ENCODE peak calls at places on chromosomes 16 and 17, in six cellular contexts. V, F, J, C, R and Q are unnamed samples. For H3K9me3, the result is how much of the 10 kb centered on the place peaks cover.

GRCh38 chr16:15682105-15682570 is 32.1 kb downstream of the NDE1 start:
- DNase-seq in V (peak), R (peak), J (peak), F (peak), C (peak), Q (peak)

GRCh38 chr17:27326585-27326984 is 32.7 kb downstream of the WSB1 start:
- DNase-seq in J (no peak), F (no peak), V (no peak), R (no peak), C (no peak), Q (no peak)

GRCh38 chr16:53865492-53865863 is 161.5 kb downstream of the FTO start:
- DNase-seq in V (no peak), C (no peak), R (peak), J (peak), F (peak), Q (peak)

GRCh38 chr17:18954321-18954720 is 2.4 kb downstream of the SLC5A10 start:
- DNase-seq in R (no peak), J (no peak), V (no peak), C (no peak), F (no peak), Q (no peak)

GRCh38 chr17:14201087-14201486 is 35.6 kb downstream of the CDRT15 start:
- DNase-seq in C (no peak), R (no peak), J (peak), V (no peak), F (no peak), Q (peak)

GRCh38 chr17:29596811-29597210 is 3.9 kb downstream of the ANKRD13B start:
- DNase-seq in V (no peak), F (no peak), J (no peak), C (no peak), R (peak), Q (no peak)

GRCh38 chr17:47325176-47325575 is 1.4 kb downstream of the EFCAB13 start:
- DNase-seq in V (no peak), F (no peak), C (no peak), R (peak), J (no peak), Q (no peak)

GRCh38 chr16:471353-472198 is 46.1 kb downstream of the RAB11FIP3 start:
- DNase-seq in C (peak), J (peak), V (no peak), F (no peak), R (no peak), Q (peak)

GRCh38 chr17:4892063-4892410 is 7.3 kb upstream of the C17orf107 start:
- DNase-seq in R (no peak), V (no peak), F (no peak), C (no peak), J (no peak), Q (no peak)

GRCh38 chr16:87854053-87854906 is 15.0 kb downstream of the SLC7A5 start:
- DNase-seq in J (no peak), V (peak), F (no peak), C (no peak), R (peak), Q (no peak)

GRCh38 chr16:10408824-10409381 is 23.0 kb downstream of the ATF7IP2 start:
- DNase-seq in J (peak), C (no peak), R (no peak), F (no peak), V (no peak), Q (peak)
- H3K9me3 ChIP-seq in J (under half), C (under half), R (under half), F (under half), V (under half), Q (under half)

DNA sequence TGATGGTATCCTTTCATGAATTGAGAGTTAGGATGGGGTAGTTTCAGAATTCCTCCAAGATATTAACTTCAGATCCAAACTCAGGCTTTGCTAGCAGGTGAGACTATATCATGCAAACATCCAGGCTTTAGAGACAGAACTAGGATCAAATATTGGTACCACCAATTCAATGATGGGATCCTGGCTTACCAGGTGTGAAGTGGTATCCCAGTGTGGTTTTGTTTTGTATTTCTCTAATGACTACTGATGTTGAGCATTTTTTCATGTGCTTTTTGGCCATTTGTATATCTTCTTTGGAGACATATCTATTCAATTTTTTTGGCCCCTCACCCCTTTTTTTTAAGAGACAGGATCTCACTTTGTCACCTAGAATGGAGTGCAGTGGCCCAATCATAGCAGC is 57.0 kb downstream of the TOM1L2 start:
- DNase-seq in R (no peak), F (no peak), C (no peak), V (no peak), J (no peak), Q (no peak)
- H3K27ac ChIP-seq in R (no peak), F (no peak), C (no peak), V (no peak), J (no peak), Q (no peak)

DNA sequence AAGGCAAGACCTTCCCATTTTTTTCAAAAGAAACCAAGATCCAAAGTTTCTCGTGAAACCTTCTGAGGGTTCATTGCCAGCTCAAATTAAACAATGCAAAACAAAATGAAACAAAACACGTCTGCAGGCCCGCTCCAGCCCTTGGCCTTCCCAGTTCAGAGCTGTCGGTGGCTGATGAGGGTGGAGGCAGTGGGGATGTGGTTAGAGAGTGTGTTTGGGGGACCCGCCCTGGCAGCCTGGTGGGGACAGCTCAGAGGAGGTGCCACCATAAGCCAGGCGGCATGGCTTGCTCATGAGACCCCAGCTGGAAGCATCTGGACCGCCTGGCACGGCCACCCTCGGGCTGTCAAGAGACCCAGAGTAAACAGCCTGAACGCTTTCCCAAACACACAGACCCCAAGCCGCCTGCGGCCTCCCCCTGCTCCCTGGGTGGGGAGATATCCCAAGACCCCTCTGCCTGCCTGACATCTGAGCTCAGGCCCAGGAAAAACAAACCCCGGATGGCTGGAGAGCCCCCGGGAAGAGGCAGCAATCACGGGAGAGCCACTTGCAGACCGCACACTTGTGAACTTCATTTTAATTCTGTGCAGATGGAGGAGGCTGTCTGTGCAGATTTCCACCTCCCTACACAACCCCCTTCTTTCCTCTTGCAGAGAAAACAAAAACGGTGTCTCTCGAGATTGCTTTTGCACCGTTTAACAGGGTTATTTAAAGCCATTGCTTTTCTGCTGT is 35.4 kb upstream of the LITAF start:
- DNase-seq in J (no peak), F (no peak), C (no peak), V (no peak), R (no peak), Q (no peak)
- H3K4me2 ChIP-seq in J (peak), F (no peak), C (no peak), V (peak), R (no peak), Q (peak)

GRCh38 chr17:63364944-63365343 is 81.2 kb downstream of the CYB561 start:
- DNase-seq in C (no peak), V (no peak), F (no peak), R (no peak), J (no peak), Q (no peak)
- H3K9me3 ChIP-seq in C (under half), V (under half), F (under half), R (under half), J (under half), Q (under half)

GRCh38 chr17:1959871-1960569 is 65.1 kb downstream of the RTN4RL1 start:
- DNase-seq in C (no peak), J (no peak), V (peak), R (no peak), F (no peak), Q (no peak)

GRCh38 chr17:1958134-1958881 is 66.8 kb downstream of the RTN4RL1 start:
- DNase-seq in R (no peak), C (no peak), J (no peak), F (no peak), V (no peak), Q (no peak)

GRCh38 chr17:1963250-1963649 is 61.9 kb downstream of the RTN4RL1 start:
- DNase-seq in F (no peak), V (no peak), R (no peak), C (no peak), J (no peak), Q (no peak)

GRCh38 chr17:1957037-1957436 is 68.1 kb downstream of the RTN4RL1 start:
- DNase-seq in F (peak), V (no peak), C (no peak), R (no peak), J (peak), Q (peak)

DNA sequence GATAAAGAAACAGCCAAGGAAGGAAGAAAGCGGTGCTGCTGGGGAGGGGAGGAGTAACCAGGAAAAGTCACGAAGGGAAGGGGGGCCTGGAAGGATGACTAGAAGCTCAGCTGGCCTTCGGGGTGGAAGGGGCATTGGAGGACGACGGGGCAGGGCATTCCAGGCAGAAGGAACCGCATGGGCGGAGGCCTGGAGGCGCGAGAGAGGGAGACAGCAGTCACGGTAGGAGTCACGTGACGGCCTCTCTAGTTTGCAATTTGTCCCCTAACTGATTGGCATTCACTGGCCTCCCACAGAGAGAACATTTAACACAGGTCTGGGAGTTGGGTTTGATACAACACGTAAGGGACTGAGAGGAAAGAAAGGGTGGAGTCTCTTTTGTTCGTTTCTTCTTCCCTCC is 63.9 kb downstream of the RTN4RL1 start:
- DNase-seq in J (no peak), V (no peak), R (no peak), C (peak), F (no peak), Q (no peak)
- H3K27ac ChIP-seq in J (no peak), V (peak), R (no peak), C (peak), F (no peak), Q (no peak)

GRCh38 chr17:69761767-69762321 is 313.2 kb upstream of the KCNJ16 start:
- DNase-seq in V (peak), J (peak), R (peak), C (no peak), F (peak), Q (peak)

GRCh38 chr17:69762359-69762758 is 312.7 kb upstream of the KCNJ16 start:
- DNase-seq in V (no peak), R (no peak), F (no peak), C (no peak), J (peak), Q (peak)

GRCh38 chr17:69763503-69763902 is 311.5 kb upstream of the KCNJ16 start:
- DNase-seq in J (peak), R (no peak), F (peak), V (peak), C (no peak), Q (peak)

GRCh38 chr17:69762766-69763165 is 312.3 kb upstream of the KCNJ16 start:
- DNase-seq in R (no peak), V (no peak), J (no peak), C (no peak), F (peak), Q (no peak)

DNA sequence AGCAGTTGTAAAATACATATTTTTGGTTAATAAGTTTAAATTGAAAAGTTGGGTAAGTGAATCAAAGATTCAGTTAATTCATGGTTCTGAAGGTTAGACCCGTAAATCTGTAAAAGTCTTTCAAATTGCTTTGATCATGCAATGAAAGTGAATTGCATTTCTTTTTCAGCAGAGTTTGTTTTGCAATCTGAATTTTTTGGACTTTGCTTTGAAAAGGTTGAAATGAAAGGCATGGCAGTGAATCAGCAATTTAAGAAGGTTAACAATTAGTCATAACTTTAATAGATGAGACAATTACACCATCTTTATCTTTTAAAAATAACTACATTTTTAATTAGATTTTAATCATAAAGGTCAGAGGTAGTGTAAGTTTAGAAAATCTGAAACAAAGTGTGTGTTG is 310.9 kb upstream of the KCNJ16 start:
- DNase-seq in V (no peak), C (no peak), J (no peak), F (no peak), R (peak), Q (no peak)
- H3K4me2 ChIP-seq in V (no peak), C (no peak), J (no peak), F (no peak), R (peak), Q (no peak)

DNA sequence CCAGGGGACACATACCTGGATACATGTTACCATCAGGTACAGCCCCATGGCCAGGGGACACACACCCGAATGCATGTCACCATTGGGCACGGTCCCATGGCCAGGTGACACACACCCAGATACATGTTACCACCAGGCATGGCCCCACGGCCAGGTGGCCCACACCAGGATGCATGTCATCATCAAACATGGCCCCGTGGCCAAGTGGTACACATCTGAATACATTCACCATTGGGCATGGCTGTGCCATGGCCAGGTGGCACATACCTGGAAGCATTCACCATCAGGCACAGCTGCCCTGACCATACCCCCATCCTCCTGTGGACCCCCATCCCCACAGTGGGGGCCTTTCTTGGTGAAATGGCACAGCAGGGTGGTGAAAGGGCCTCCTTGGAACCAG is 97.6 kb downstream of the RBFOX3 start:
- DNase-seq in C (no peak), R (no peak), V (no peak), J (no peak), F (no peak), Q (no peak)
- H3K9me3 ChIP-seq in C (under half), R (under half), V (under half), J (under half), F (under half), Q (under half)